ENCODE peak calls at places on chromosomes 7 and 10, in five cellular contexts. F is SW480, G is A549, R is neural progenitor cell, V is mammary epithelial cell. X is an unnamed sample.

GRCh38 chr7:125661677-125662076 is 732.1 kb upstream of the POT1 start:
- DNase-seq in F (no peak), G (no peak), R (no peak), V (no peak), X (no peak)

GRCh38 chr10:95793401-95794045 is 37.6 kb downstream of the ENTPD1 start:
- DNase-seq in F (no peak), G (no peak), R (no peak), V (no peak), X (no peak)

GRCh38 chr10:92697663-92698511 is 8.1 kb downstream of the HHEX start:
- DNase-seq in F (no peak), G (peak; percentile 23), R (no peak), V (no peak), X (no peak)

GRCh38 chr7:122896509-122896908 is 10.2 kb upstream of the CADPS2 start:
- DNase-seq in F (peak; percentile 6), G (no peak), R (no peak), V (no peak), X (no peak)

GRCh38 chr10:126135177-126135576 is 238.8 kb downstream of the FANK1 start:
- DNase-seq in F (no peak), G (no peak), R (peak; percentile 52), V (no peak), X (no peak)

GRCh38 chr7:27603813-27604212 is 58.9 kb downstream of the HIBADH start:
- DNase-seq in F (no peak), G (no peak), R (peak; percentile 19), V (no peak), X (no peak)

GRCh38 chr7:127792528-127793342 is 140.7 kb downstream of the SND1 start:
- DNase-seq in F (peak; percentile 33), G (peak; percentile 19), R (peak; percentile 71), V (no peak), X (peak; percentile 12)

GRCh38 chr10:24008164-24009066 is 200.5 kb upstream of the KIAA1217 start:
- DNase-seq in F (peak; percentile 99), G (no peak), R (peak; percentile 38), V (peak; percentile 73), X (no peak)

GRCh38 chr7:27204851-27205322 is 5.0 kb upstream of the HOXA13 start:
- DNase-seq in F (no peak), G (no peak), R (peak; percentile 69), V (no peak), X (no peak)

GRCh38 chr10:110671788-110672579 is 27.8 kb downstream of the RBM20 start:
- DNase-seq in F (peak; percentile 59), G (peak; percentile 88), R (peak; percentile 89), V (peak; percentile 50), X (peak; percentile 73)